ENCODE peak calls at places on chromosomes 2 and 18, in ten cellular contexts. One of them, this sample, is unnamed.

GRCh38 chr2:34105015-34105767 is 506.1 kb upstream of the FAM98A start:
- DNase-seq in anterior cingulate cortex: no peak
- DNase-seq in mesothelial cell of epicardium: no peak
- DNase-seq in stimulated activated CD8-positive, alpha-beta memory T cell treated with anti-CD3 and anti-CD28 coated beads, Interleukin-4, amount 100 ng/mL, for 4 hours: no peak
- DNase-seq in CD4-positive, alpha-beta memory T cell: no peak
- DNase-seq in G401: no peak
- DNase-seq in activated CD8-positive, alpha-beta T cell treated with anti-CD3 and anti-CD28 coated beads, Interleukin-2, amount 10 ng/mL, durations not matched to agents 7 days and 5 days: no peak
- DNase-seq in A549: no peak
- DNase-seq in AG09319: peak
- DNase-seq in AG04450: peak
- DNase-seq in this sample: no peak

GRCh38 chr2:141534671-141535359 is 596.0 kb downstream of the LRP1B start:
- DNase-seq in A549: no peak
- DNase-seq in G401: no peak
- DNase-seq in AG04450: no peak
- DNase-seq in stimulated activated CD8-positive, alpha-beta memory T cell treated with anti-CD3 and anti-CD28 coated beads, Interleukin-4, amount 100 ng/mL, for 4 hours: no peak
- DNase-seq in activated CD8-positive, alpha-beta T cell treated with anti-CD3 and anti-CD28 coated beads, Interleukin-2, amount 10 ng/mL, durations not matched to agents 7 days and 5 days: no peak
- DNase-seq in mesothelial cell of epicardium: no peak
- DNase-seq in anterior cingulate cortex: no peak
- DNase-seq in CD4-positive, alpha-beta memory T cell: no peak
- DNase-seq in AG09319: no peak
- DNase-seq in this sample: no peak

GRCh38 chr18:31558567-31558966 is 33.1 kb upstream of the TTR start:
- DNase-seq in anterior cingulate cortex: no peak
- DNase-seq in activated CD8-positive, alpha-beta T cell treated with anti-CD3 and anti-CD28 coated beads, Interleukin-2, amount 10 ng/mL, durations not matched to agents 7 days and 5 days: no peak
- DNase-seq in A549: no peak
- DNase-seq in mesothelial cell of epicardium: no peak
- DNase-seq in G401: no peak
- DNase-seq in AG09319: no peak
- DNase-seq in AG04450: no peak
- DNase-seq in CD4-positive, alpha-beta memory T cell: no peak
- DNase-seq in stimulated activated CD8-positive, alpha-beta memory T cell treated with anti-CD3 and anti-CD28 coated beads, Interleukin-4, amount 100 ng/mL, for 4 hours: no peak
- DNase-seq in this sample: no peak

GRCh38 chr2:8059794-8060193 is 622.1 kb upstream of the ID2 start:
- DNase-seq in anterior cingulate cortex: no peak
- DNase-seq in CD4-positive, alpha-beta memory T cell: no peak
- DNase-seq in stimulated activated CD8-positive, alpha-beta memory T cell treated with anti-CD3 and anti-CD28 coated beads, Interleukin-4, amount 100 ng/mL, for 4 hours: no peak
- DNase-seq in G401: no peak
- DNase-seq in activated CD8-positive, alpha-beta T cell treated with anti-CD3 and anti-CD28 coated beads, Interleukin-2, amount 10 ng/mL, durations not matched to agents 7 days and 5 days: no peak
- DNase-seq in AG04450: no peak
- DNase-seq in AG09319: no peak
- DNase-seq in A549: no peak
- DNase-seq in mesothelial cell of epicardium: no peak
- DNase-seq in this sample: no peak

GRCh38 chr2:9100080-9100876 is 96.8 kb upstream of the MBOAT2 start:
- DNase-seq in G401: no peak
- DNase-seq in CD4-positive, alpha-beta memory T cell: no peak
- DNase-seq in AG04450: no peak
- DNase-seq in stimulated activated CD8-positive, alpha-beta memory T cell treated with anti-CD3 and anti-CD28 coated beads, Interleukin-4, amount 100 ng/mL, for 4 hours: no peak
- DNase-seq in anterior cingulate cortex: no peak
- DNase-seq in AG09319: no peak
- DNase-seq in A549: no peak
- DNase-seq in activated CD8-positive, alpha-beta T cell treated with anti-CD3 and anti-CD28 coated beads, Interleukin-2, amount 10 ng/mL, durations not matched to agents 7 days and 5 days: no peak
- DNase-seq in mesothelial cell of epicardium: no peak
- DNase-seq in this sample: no peak

GRCh38 chr2:179428659-179429058 is 164.0 kb upstream of the SESTD1 start:
- DNase-seq in G401: peak
- DNase-seq in AG09319: no peak
- DNase-seq in anterior cingulate cortex: no peak
- DNase-seq in activated CD8-positive, alpha-beta T cell treated with anti-CD3 and anti-CD28 coated beads, Interleukin-2, amount 10 ng/mL, durations not matched to agents 7 days and 5 days: no peak
- DNase-seq in A549: no peak
- DNase-seq in stimulated activated CD8-positive, alpha-beta memory T cell treated with anti-CD3 and anti-CD28 coated beads, Interleukin-4, amount 100 ng/mL, for 4 hours: no peak
- DNase-seq in CD4-positive, alpha-beta memory T cell: no peak
- DNase-seq in AG04450: no peak
- DNase-seq in mesothelial cell of epicardium: no peak
- DNase-seq in this sample: no peak

GRCh38 chr2:20666364-20667150 is at the start of gene GDF7:
- DNase-seq in mesothelial cell of epicardium: no peak
- DNase-seq in G401: no peak
- DNase-seq in activated CD8-positive, alpha-beta T cell treated with anti-CD3 and anti-CD28 coated beads, Interleukin-2, amount 10 ng/mL, durations not matched to agents 7 days and 5 days: peak
- DNase-seq in AG04450: no peak
- DNase-seq in AG09319: no peak
- DNase-seq in CD4-positive, alpha-beta memory T cell: no peak
- DNase-seq in stimulated activated CD8-positive, alpha-beta memory T cell treated with anti-CD3 and anti-CD28 coated beads, Interleukin-4, amount 100 ng/mL, for 4 hours: no peak
- DNase-seq in anterior cingulate cortex: no peak
- DNase-seq in A549: no peak
- DNase-seq in this sample: no peak

GRCh38 chr18:49250819-49251388 is 209.5 kb downstream of the DYM start:
- DNase-seq in AG09319: no peak
- DNase-seq in anterior cingulate cortex: no peak
- DNase-seq in CD4-positive, alpha-beta memory T cell: no peak
- DNase-seq in AG04450: no peak
- DNase-seq in activated CD8-positive, alpha-beta T cell treated with anti-CD3 and anti-CD28 coated beads, Interleukin-2, amount 10 ng/mL, durations not matched to agents 7 days and 5 days: no peak
- DNase-seq in G401: peak
- DNase-seq in mesothelial cell of epicardium: no peak
- DNase-seq in stimulated activated CD8-positive, alpha-beta memory T cell treated with anti-CD3 and anti-CD28 coated beads, Interleukin-4, amount 100 ng/mL, for 4 hours: no peak
- DNase-seq in A549: no peak
- DNase-seq in this sample: no peak

GRCh38 chr2:29011650-29012060 is 30.6 kb downstream of the TOGARAM2 start:
- DNase-seq in A549: no peak
- DNase-seq in anterior cingulate cortex: no peak
- DNase-seq in G401: peak
- DNase-seq in stimulated activated CD8-positive, alpha-beta memory T cell treated with anti-CD3 and anti-CD28 coated beads, Interleukin-4, amount 100 ng/mL, for 4 hours: peak
- DNase-seq in mesothelial cell of epicardium: no peak
- DNase-seq in AG09319: no peak
- DNase-seq in AG04450: no peak
- DNase-seq in CD4-positive, alpha-beta memory T cell: peak
- DNase-seq in activated CD8-positive, alpha-beta T cell treated with anti-CD3 and anti-CD28 coated beads, Interleukin-2, amount 10 ng/mL, durations not matched to agents 7 days and 5 days: peak
- DNase-seq in this sample: no peak

GRCh38 chr18:53799134-53799533 is 425.3 kb downstream of the MBD2 start:
- DNase-seq in anterior cingulate cortex: no peak
- DNase-seq in G401: no peak
- DNase-seq in mesothelial cell of epicardium: no peak
- DNase-seq in AG09319: no peak
- DNase-seq in activated CD8-positive, alpha-beta T cell treated with anti-CD3 and anti-CD28 coated beads, Interleukin-2, amount 10 ng/mL, durations not matched to agents 7 days and 5 days: no peak
- DNase-seq in AG04450: no peak
- DNase-seq in CD4-positive, alpha-beta memory T cell: no peak
- DNase-seq in A549: no peak
- DNase-seq in stimulated activated CD8-positive, alpha-beta memory T cell treated with anti-CD3 and anti-CD28 coated beads, Interleukin-4, amount 100 ng/mL, for 4 hours: no peak
- DNase-seq in this sample: peak

GRCh38 chr18:52422985-52423601 is 83.1 kb downstream of the DCC start:
- DNase-seq in AG09319: no peak
- DNase-seq in CD4-positive, alpha-beta memory T cell: no peak
- DNase-seq in AG04450: no peak
- DNase-seq in mesothelial cell of epicardium: no peak
- DNase-seq in A549: no peak
- DNase-seq in anterior cingulate cortex: no peak
- DNase-seq in activated CD8-positive, alpha-beta T cell treated with anti-CD3 and anti-CD28 coated beads, Interleukin-2, amount 10 ng/mL, durations not matched to agents 7 days and 5 days: no peak
- DNase-seq in G401: peak
- DNase-seq in stimulated activated CD8-positive, alpha-beta memory T cell treated with anti-CD3 and anti-CD28 coated beads, Interleukin-4, amount 100 ng/mL, for 4 hours: no peak
- DNase-seq in this sample: no peak

GRCh38 chr18:51251625-51252024 is 54.1 kb upstream of the MEX3C start:
- DNase-seq in AG04450: no peak
- DNase-seq in stimulated activated CD8-positive, alpha-beta memory T cell treated with anti-CD3 and anti-CD28 coated beads, Interleukin-4, amount 100 ng/mL, for 4 hours: no peak
- DNase-seq in anterior cingulate cortex: no peak
- DNase-seq in activated CD8-positive, alpha-beta T cell treated with anti-CD3 and anti-CD28 coated beads, Interleukin-2, amount 10 ng/mL, durations not matched to agents 7 days and 5 days: no peak
- DNase-seq in AG09319: no peak
- DNase-seq in G401: no peak
- DNase-seq in CD4-positive, alpha-beta memory T cell: no peak
- DNase-seq in mesothelial cell of epicardium: no peak
- DNase-seq in A549: no peak
- DNase-seq in this sample: no peak

GRCh38 chr2:219603784-219604183 is 6.1 kb downstream of the STK11IP start:
- DNase-seq in G401: no peak
- DNase-seq in AG04450: no peak
- DNase-seq in A549: no peak
- DNase-seq in CD4-positive, alpha-beta memory T cell: no peak
- DNase-seq in mesothelial cell of epicardium: no peak
- DNase-seq in AG09319: no peak
- DNase-seq in anterior cingulate cortex: no peak
- DNase-seq in activated CD8-positive, alpha-beta T cell treated with anti-CD3 and anti-CD28 coated beads, Interleukin-2, amount 10 ng/mL, durations not matched to agents 7 days and 5 days: no peak
- DNase-seq in stimulated activated CD8-positive, alpha-beta memory T cell treated with anti-CD3 and anti-CD28 coated beads, Interleukin-4, amount 100 ng/mL, for 4 hours: no peak
- DNase-seq in this sample: no peak